ENCODE peak calls at places on chromosomes 16 and 17, in four cellular contexts. S, X, B and V are unnamed samples.

GRCh38 chr16:56288019-56288418 is 96.7 kb downstream of the GNAO1 start:
- DNase-seq in S (no peak), X (no peak), B (no peak), V (no peak)

GRCh38 chr17:8189041-8189710 is 804 bp downstream of the BORCS6 start:
- DNase-seq in S (no peak), X (no peak), B (no peak), V (no peak)

GRCh38 chr16:85465328-85466307 is 147.5 kb upstream of the GSE1 start:
- DNase-seq in S (no peak), X (no peak), B (peak), V (no peak)

GRCh38 chr17:43033947-43034622 is 9.1 kb downstream of the RND2 start:
- DNase-seq in S (no peak), X (no peak), B (no peak), V (no peak)

GRCh38 chr16:57938936-57939871 is 31.7 kb downstream of the CNGB1 start:
- DNase-seq in S (no peak), X (no peak), B (peak), V (no peak)

GRCh38 chr17:48611681-48612455 is 1.1 kb upstream of the HOXB7 start:
- DNase-seq in S (peak), X (no peak), B (no peak), V (no peak)

GRCh38 chr17:29591737-29592624 is 951 bp upstream of the ANKRD13B start:
- DNase-seq in S (peak), X (no peak), B (peak), V (no peak)

GRCh38 chr17:64783556-64784352 is 121.6 kb upstream of the SMURF2 start:
- DNase-seq in S (no peak), X (no peak), B (no peak), V (peak)

GRCh38 chr16:79079656-79080420 is 520.7 kb downstream of the MAF start:
- DNase-seq in S (no peak), X (no peak), B (no peak), V (no peak)

GRCh38 chr16:88013766-88014165 is 62.5 kb downstream of the BANP start:
- DNase-seq in S (no peak), X (no peak), B (no peak), V (no peak)

GRCh38 chr16:53090591-53091507 is 36.1 kb downstream of the CHD9 start:
- DNase-seq in S (no peak), X (peak), B (peak), V (no peak)

GRCh38 chr16:58459344-58460218 is 40.4 kb upstream of the NDRG4 start:
- DNase-seq in S (no peak), X (no peak), B (peak), V (no peak)

GRCh38 chr16:26987631-26988030 is 79.1 kb upstream of the C16orf82 start:
- DNase-seq in S (no peak), X (no peak), B (no peak), V (no peak)

GRCh38 chr17:64741038-64741641 is 79.0 kb upstream of the SMURF2 start:
- DNase-seq in S (no peak), X (no peak), B (peak), V (no peak)

GRCh38 chr17:76000755-76001521 is at the start of gene CDK3:
- DNase-seq in S (no peak), X (no peak), B (no peak), V (no peak)

GRCh38 chr16:31128711-31129567 is 6.6 kb downstream of the PRSS8 start:
- DNase-seq in S (no peak), X (no peak), B (no peak), V (no peak)

GRCh38 chr16:11303405-11304138 is 22.4 kb upstream of the PRM1 start:
- DNase-seq in S (no peak), X (no peak), B (peak), V (no peak)

GRCh38 chr16:90037202-90037765 is 18.0 kb upstream of the DBNDD1 start:
- DNase-seq in S (no peak), X (no peak), B (no peak), V (no peak)

GRCh38 chr16:29898135-29898534 is 1.2 kb downstream of the SEZ6L2 start:
- DNase-seq in S (peak), X (no peak), B (no peak), V (no peak)

GRCh38 chr17:82551779-82552457 is 32.4 kb downstream of the FOXK2 start:
- DNase-seq in S (peak), X (peak), B (peak), V (no peak)